ENCODE peak calls at places on chromosomes 7 and 10, in four cellular contexts. One of them, this sample, is unnamed.

GRCh38 chr7:143372070-143372469 is 9.1 kb upstream of the ZYX start:
- DNase-seq in prostate gland: no peak
- DNase-seq in GM23248: no peak
- DNase-seq in GM23338: no peak
- DNase-seq in this sample: no peak

GRCh38 chr10:29841724-29842649 is 207.2 kb upstream of the SVIL start:
- DNase-seq in GM23248: peak
- DNase-seq in GM23338: peak
- DNase-seq in prostate gland: peak
- DNase-seq in this sample: peak

GRCh38 chr7:133513608-133514007 is 260.7 kb downstream of the EXOC4 start:
- DNase-seq in GM23338: no peak
- DNase-seq in GM23248: peak
- DNase-seq in prostate gland: no peak
- DNase-seq in this sample: no peak

GRCh38 chr7:47404005-47404404 is 177.9 kb downstream of the TNS3 start:
- DNase-seq in GM23338: no peak
- DNase-seq in prostate gland: no peak
- DNase-seq in GM23248: peak
- DNase-seq in this sample: no peak

GRCh38 chr7:139022286-139022685 is 13.6 kb downstream of the ZC3HAV1L start:
- DNase-seq in prostate gland: no peak
- DNase-seq in GM23248: no peak
- DNase-seq in GM23338: no peak
- DNase-seq in this sample: no peak

GRCh38 chr7:130566168-130566897 is 74.4 kb downstream of the MEST start:
- DNase-seq in prostate gland: no peak
- DNase-seq in GM23338: no peak
- DNase-seq in GM23248: no peak
- DNase-seq in this sample: no peak

GRCh38 chr10:45428611-45429510 is 54.8 kb downstream of the ALOX5 start:
- DNase-seq in GM23248: no peak
- DNase-seq in GM23338: no peak
- DNase-seq in prostate gland: no peak
- DNase-seq in this sample: no peak

GRCh38 chr7:107980671-107981190 is 22.2 kb downstream of the LAMB1 start:
- DNase-seq in GM23248: no peak
- DNase-seq in prostate gland: no peak
- DNase-seq in GM23338: no peak
- DNase-seq in this sample: no peak

GRCh38 chr7:51647931-51648351 is 331.3 kb upstream of the COBL start:
- DNase-seq in GM23338: peak
- DNase-seq in GM23248: no peak
- DNase-seq in prostate gland: peak
- DNase-seq in this sample: no peak

GRCh38 chr7:2100278-2101205 is 132.2 kb downstream of the MAD1L1 start:
- DNase-seq in GM23248: no peak
- DNase-seq in GM23338: no peak
- DNase-seq in prostate gland: no peak
- DNase-seq in this sample: no peak

GRCh38 chr7:40008218-40008815 is 58.3 kb downstream of the CDK13 start:
- DNase-seq in GM23248: peak
- DNase-seq in GM23338: no peak
- DNase-seq in prostate gland: no peak
- DNase-seq in this sample: no peak

GRCh38 chr10:81874878-81875679 is at the start of gene NRG3:
- DNase-seq in GM23338: peak
- DNase-seq in GM23248: peak
- DNase-seq in prostate gland: no peak
- DNase-seq in this sample: no peak

GRCh38 chr10:117762819-117763172 is 220.2 kb downstream of the EMX2 start:
- DNase-seq in prostate gland: no peak
- DNase-seq in GM23338: no peak
- DNase-seq in GM23248: peak
- DNase-seq in this sample: peak

GRCh38 chr10:61992683-61993629 is 91.5 kb downstream of the ARID5B start:
- DNase-seq in prostate gland: peak
- DNase-seq in GM23338: no peak
- DNase-seq in GM23248: peak
- DNase-seq in this sample: peak

GRCh38 chr7:461453-462172 is 58.0 kb downstream of the PDGFA start:
- DNase-seq in prostate gland: no peak
- DNase-seq in GM23248: no peak
- DNase-seq in GM23338: no peak
- DNase-seq in this sample: no peak
- H3K27ac ChIP-seq in prostate gland: no peak
- H3K27ac ChIP-seq in GM23248: no peak
- H3K27ac ChIP-seq in GM23338: no peak
- H3K27ac ChIP-seq in this sample: no peak

GRCh38 chr7:37084303-37084702 is 360.0 kb upstream of the AOAH start:
- DNase-seq in GM23248: no peak
- DNase-seq in prostate gland: no peak
- DNase-seq in GM23338: no peak
- DNase-seq in this sample: no peak
- H3K27ac ChIP-seq in GM23248: no peak
- H3K27ac ChIP-seq in prostate gland: no peak
- H3K27ac ChIP-seq in GM23338: no peak
- H3K27ac ChIP-seq in this sample: peak

GRCh38 chr10:70320751-70321150 is 36.9 kb upstream of the NPFFR1 start:
- DNase-seq in prostate gland: no peak
- DNase-seq in GM23338: no peak
- DNase-seq in GM23248: peak
- DNase-seq in this sample: no peak
- H3K27ac ChIP-seq in prostate gland: no peak
- H3K27ac ChIP-seq in GM23338: no peak
- H3K27ac ChIP-seq in GM23248: no peak
- H3K27ac ChIP-seq in this sample: peak

GRCh38 chr7:25834050-25834449 is 317.9 kb upstream of the NFE2L3 start:
- DNase-seq in GM23248: no peak
- DNase-seq in GM23338: no peak
- DNase-seq in prostate gland: no peak
- DNase-seq in this sample: no peak

GRCh38 chr7:25831901-25832411 is 320.0 kb upstream of the NFE2L3 start:
- DNase-seq in GM23248: no peak
- DNase-seq in prostate gland: no peak
- DNase-seq in GM23338: peak
- DNase-seq in this sample: no peak

GRCh38 chr7:25830986-25831558 is 320.9 kb upstream of the NFE2L3 start:
- DNase-seq in prostate gland: no peak
- DNase-seq in GM23338: no peak
- DNase-seq in GM23248: no peak
- DNase-seq in this sample: no peak

GRCh38 chr7:25832926-25833325 is 319.1 kb upstream of the NFE2L3 start:
- DNase-seq in GM23338: no peak
- DNase-seq in prostate gland: no peak
- DNase-seq in GM23248: no peak
- DNase-seq in this sample: no peak

GRCh38 chr7:25832456-25832855 is 319.5 kb upstream of the NFE2L3 start:
- DNase-seq in prostate gland: no peak
- DNase-seq in GM23248: no peak
- DNase-seq in GM23338: no peak
- DNase-seq in this sample: no peak
- H3K27ac ChIP-seq in prostate gland: no peak
- H3K27ac ChIP-seq in GM23248: no peak
- H3K27ac ChIP-seq in GM23338: no peak
- H3K27ac ChIP-seq in this sample: no peak

This sample was measured in gastrocnemius medialis.